ENCODE peak calls at places on chromosomes 6 and 20, in five cellular contexts. N is mammary epithelial cell, G is mesenchymal stem cell, B is right cardiac atrium, D is cardiac muscle cell. I is an unnamed sample.
A peak's percentile ranks its signal among the peaks of the same experiment; 100 is the strongest.

GRCh38 chr6:46638650-46639049 is 14.0 kb downstream of the CYP39A1 start:
- DNase-seq in N (peak; percentile 82), G (no peak), B (no peak), D (no peak), I (no peak)

GRCh38 chr6:83594936-83595335 is 82.6 kb downstream of the PRSS35 start:
- DNase-seq in N (no peak), G (no peak), B (no peak), D (no peak), I (no peak)

GRCh38 chr6:99614430-99615161 is 8.0 kb downstream of the PRDM13 start:
- DNase-seq in N (no peak), G (no peak), B (no peak), D (peak; percentile 46), I (no peak)

GRCh38 chr20:25025986-25026605 is 31.8 kb downstream of the ACSS1 start:
- DNase-seq in N (no peak), G (no peak), B (no peak), D (no peak), I (no peak)

GRCh38 chr6:74166849-74167248 is 470.8 kb downstream of the CD109 start:
- DNase-seq in N (peak; percentile 28), G (peak; percentile 28), B (no peak), D (no peak), I (no peak)

GRCh38 chr6:90375681-90376439 is 79.2 kb upstream of the BACH2 start:
- DNase-seq in N (no peak), G (peak; percentile 76), B (no peak), D (no peak), I (peak; percentile 28)

GRCh38 chr6:6886886-6887285 is 220.9 kb upstream of the RREB1 start:
- DNase-seq in N (no peak), G (no peak), B (no peak), D (no peak), I (no peak)

GRCh38 chr6:170295519-170296422 is 4.9 kb upstream of the DLL1 start:
- DNase-seq in N (peak; percentile 59), G (no peak), B (no peak), D (peak; percentile 60), I (peak; percentile 57)

GRCh38 chr6:126107475-126108121 is 121.3 kb downstream of the TRMT11 start:
- DNase-seq in N (no peak), G (no peak), B (no peak), D (no peak), I (no peak)

GRCh38 chr6:33314943-33315752 is 1.3 kb upstream of the TAPBP start:
- DNase-seq in N (peak; percentile 46), G (no peak), B (peak; percentile 71), D (no peak), I (peak; percentile 35)

GRCh38 chr6:2119275-2119674 is 126.1 kb downstream of the GMDS start:
- DNase-seq in N (no peak), G (no peak), B (no peak), D (no peak), I (no peak)

GRCh38 chr6:33613146-33613793 is 7.9 kb upstream of the ITPR3 start:
- DNase-seq in N (peak; percentile 92), G (no peak), B (no peak), D (no peak), I (peak; percentile 65)

GRCh38 chr6:117008618-117009017 is 131.6 kb downstream of the RFX6 start:
- DNase-seq in N (no peak), G (no peak), B (no peak), D (no peak), I (no peak)

GRCh38 chr6:170553686-170554085 is 483 bp upstream of the TBP start:
- DNase-seq in N (no peak), G (peak; percentile 85), B (no peak), D (peak; percentile 53), I (peak; percentile 76)

GRCh38 chr6:130494745-130495144 is 128.9 kb downstream of the TMEM200A start:
- DNase-seq in N (no peak), G (peak; percentile 23), B (no peak), D (no peak), I (peak; percentile 49)

GRCh38 chr6:117920493-117920845 is 13.4 kb downstream of the SLC35F1 start:
- DNase-seq in N (no peak), G (no peak), B (no peak), D (no peak), I (no peak)

GRCh38 chr6:144283781-144284473 is 1.2 kb upstream of the UTRN start:
- DNase-seq in N (peak; percentile 25), G (peak; percentile 60), B (no peak), D (peak; percentile 9), I (peak; percentile 48)

GRCh38 chr20:20695250-20695816 is 17.1 kb downstream of the RALGAPA2 start:
- DNase-seq in N (peak; percentile 7), G (no peak), B (no peak), D (no peak), I (no peak)

GRCh38 chr6:11042750-11043551 is 1.2 kb downstream of the ELOVL2 start:
- DNase-seq in N (no peak), G (peak; percentile 72), B (no peak), D (no peak), I (peak; percentile 18)

GRCh38 chr20:47620808-47621805 is 119.4 kb downstream of the NCOA3 start:
- DNase-seq in N (peak; percentile 36), G (peak; percentile 72), B (no peak), D (peak; percentile 58), I (peak; percentile 91)

GRCh38 chr20:47502801-47503239 is 1.1 kb downstream of the NCOA3 start:
- DNase-seq in N (peak; percentile 50), G (peak; percentile 83), B (no peak), D (peak; percentile 36), I (peak; percentile 79)

GRCh38 chr6:29705389-29706231 is 17.6 kb upstream of the HLA-F start:
- DNase-seq in N (peak; percentile 32), G (peak; percentile 61), B (no peak), D (peak; percentile 69), I (peak; percentile 83)

GRCh38 chr6:125577263-125577662 is 172.2 kb upstream of the HEY2 start:
- DNase-seq in N (no peak), G (no peak), B (no peak), D (no peak), I (no peak)

GRCh38 chr6:27478141-27478705 is 5.3 kb upstream of the ZNF184 start:
- DNase-seq in N (peak; percentile 33), G (peak; percentile 67), B (no peak), D (no peak), I (peak; percentile 54)

GRCh38 chr6:4513561-4513960 is 262.6 kb upstream of the CDYL start:
- DNase-seq in N (no peak), G (no peak), B (no peak), D (no peak), I (no peak)

GRCh38 chr20:58064411-58065010 is 163.9 kb downstream of the ANKRD60 start:
- DNase-seq in N (no peak), G (no peak), B (no peak), D (no peak), I (no peak)

GRCh38 chr20:1505361-1505760 is 14.1 kb upstream of the SIRPB2 start:
- DNase-seq in N (peak; percentile 95), G (no peak), B (no peak), D (no peak), I (no peak)
- H3K4me1 ChIP-seq in N (peaks cover 53% of the 10 kb centered on the region), G (no peaks in the 10 kb centered on the region), B (no peaks in the 10 kb centered on the region), D (no peaks in the 10 kb centered on the region), I (peaks cover 7% of the 10 kb centered on the region)

GRCh38 chr6:41719796-41720620 is 15.4 kb downstream of the TFEB start:
- DNase-seq in N (no peak), G (no peak), B (no peak), D (no peak), I (no peak)
- H3K4me1 ChIP-seq in N (peaks cover 62% of the 10 kb centered on the region), G (peaks cover 55% of the 10 kb centered on the region), B (peaks cover 40% of the 10 kb centered on the region), D (peaks cover 62% of the 10 kb centered on the region), I (peaks cover 39% of the 10 kb centered on the region)

GRCh38 chr6:111680013-111680712 is 74.5 kb upstream of the TRAF3IP2 start:
- DNase-seq in N (no peak), G (no peak), B (no peak), D (no peak), I (no peak)
- H3K4me1 ChIP-seq in N (no peaks in the 10 kb centered on the region), G (peaks cover 6% of the 10 kb centered on the region), B (peaks cover 22% of the 10 kb centered on the region), D (no peaks in the 10 kb centered on the region), I (peaks cover 55% of the 10 kb centered on the region)

DNA sequence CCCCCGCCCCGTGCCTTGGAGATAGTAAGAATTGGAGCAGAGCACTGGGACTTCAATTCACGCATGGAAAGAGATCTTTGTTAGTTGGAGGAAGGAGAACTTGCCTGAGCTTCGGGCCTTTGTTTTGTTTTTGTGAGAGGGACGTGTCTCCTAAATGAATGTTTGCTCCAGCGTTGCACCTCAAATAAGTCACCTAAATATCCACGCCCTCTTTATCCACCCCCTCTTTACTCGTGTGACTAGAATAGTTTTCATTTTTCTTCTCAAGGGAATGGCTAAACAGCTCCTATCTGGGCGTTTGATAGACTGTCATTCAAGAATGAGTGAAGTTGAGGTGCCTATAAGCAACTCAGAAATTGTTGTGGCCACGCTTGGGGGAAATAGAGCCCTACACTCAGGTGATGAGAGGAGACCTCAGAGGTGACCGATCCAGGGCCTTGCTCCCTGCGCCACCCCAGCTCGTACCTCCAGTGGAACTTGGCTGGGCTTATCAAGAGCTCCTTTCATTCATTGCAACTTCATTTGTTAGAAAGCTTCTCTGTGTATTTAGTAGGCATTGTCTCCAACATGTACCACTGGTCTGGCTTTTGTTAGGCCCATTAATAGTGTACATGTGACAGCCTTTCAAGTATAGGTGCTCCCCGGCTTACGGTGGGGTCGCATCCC is 867 bp downstream of the PCMTD2 start:
- DNase-seq in N (no peak), G (no peak), B (no peak), D (peak; percentile 13), I (peak; percentile 39)
- H3K4me1 ChIP-seq in N (peaks cover 10% of the 10 kb centered on the region), G (peaks cover 24% of the 10 kb centered on the region), B (peaks cover 10% of the 10 kb centered on the region), D (peaks cover 25% of the 10 kb centered on the region), I (peaks cover 28% of the 10 kb centered on the region)